ENCODE peak calls at places on chromosomes 13 and 19, in five cellular contexts. M, O, T, H and R are unnamed samples.

GRCh38 chr13:113491418-113491883 is 940 bp upstream of the DCUN1D2 start:
- DNase-seq in M (peak; percentile 17), T (peak; percentile 7), H (no peak), O (no peak), R (no peak)

GRCh38 chr13:68995972-68996670 is 1111.5 kb upstream of the ATXN8OS start:
- DNase-seq in O (no peak), M (no peak), T (no peak), H (no peak), R (no peak)

GRCh38 chr13:31755803-31756212 is 16.5 kb downstream of the RXFP2 start:
- DNase-seq in O (no peak), M (peak; percentile 35), T (no peak), H (no peak), R (no peak)

GRCh38 chr19:3276341-3276799 is 51.9 kb downstream of the CELF5 start:
- DNase-seq in T (peak; percentile 92), M (no peak), H (no peak), O (peak; percentile 34), R (no peak)

GRCh38 chr13:44759222-44759721 is 183.1 kb upstream of the TSC22D1 start:
- DNase-seq in H (no peak), M (no peak), O (no peak), T (no peak), R (no peak)

GRCh38 chr19:51681286-51681956 is 11.7 kb upstream of the SPACA6 start:
- DNase-seq in H (no peak), O (no peak), M (no peak), T (peak; percentile 80), R (peak; percentile 39)

GRCh38 chr13:67314405-67314804 is 84.3 kb upstream of the PCDH9 start:
- DNase-seq in T (no peak), O (no peak), M (no peak), H (no peak), R (no peak)

GRCh38 chr19:41859213-41859617 is 840 bp upstream of the RPS19 start:
- DNase-seq in H (no peak), T (no peak), O (no peak), M (no peak), R (no peak)

GRCh38 chr19:6997679-6998445 is 23.4 kb downstream of the MBD3L2B start:
- DNase-seq in T (peak; percentile 14), O (no peak), H (no peak), M (no peak), R (no peak)

GRCh38 chr13:21988624-21989023 is 317.8 kb downstream of the FGF9 start:
- DNase-seq in O (no peak), H (no peak), M (no peak), T (no peak), R (no peak)

GRCh38 chr13:98974053-98974452 is 3.8 kb downstream of the DOCK9 start:
- DNase-seq in M (no peak), T (no peak), O (no peak), H (no peak), R (no peak)

GRCh38 chr19:49119411-49120324 is at the start of gene PPFIA3:
- DNase-seq in H (no peak), O (no peak), M (peak; percentile 46), T (peak; percentile 42), R (no peak)

GRCh38 chr19:896434-896833 is 3.1 kb downstream of the RNU6-9 start:
- DNase-seq in H (no peak), M (no peak), T (no peak), O (no peak), R (no peak)

GRCh38 chr19:33444993-33445751 is 71.7 kb downstream of the CEBPG start:
- DNase-seq in H (no peak), O (no peak), T (no peak), M (peak; percentile 7), R (no peak)

GRCh38 chr19:54209058-54209747 is 8.5 kb downstream of the RPS9 start:
- DNase-seq in O (no peak), H (no peak), M (no peak), T (no peak), R (no peak)

GRCh38 chr19:32313866-32314265 is 31.5 kb upstream of the ZNF507 start:
- DNase-seq in H (no peak), T (peak; percentile 61), M (no peak), O (no peak), R (no peak)

GRCh38 chr19:6126335-6126974 is 9.0 kb upstream of the ACSBG2 start:
- DNase-seq in M (peak; percentile 73), T (peak; percentile 84), H (peak; percentile 46), O (no peak), R (peak; percentile 63)

GRCh38 chr13:43285891-43286602 is 262.7 kb downstream of the DNAJC15 start:
- DNase-seq in M (peak; percentile 69), O (no peak), T (peak; percentile 93), H (no peak), R (no peak)

GRCh38 chr13:34165158-34165557 is 347.2 kb downstream of the RFC3 start:
- DNase-seq in O (no peak), T (no peak), H (no peak), M (no peak), R (no peak)

GRCh38 chr13:34164585-34164984 is 346.6 kb downstream of the RFC3 start:
- DNase-seq in O (no peak), M (no peak), H (no peak), T (no peak), R (no peak)

GRCh38 chr13:34161829-34162544 is 344.0 kb downstream of the RFC3 start:
- DNase-seq in H (peak; percentile 28), T (peak; percentile 53), O (no peak), M (peak; percentile 87), R (no peak)

GRCh38 chr13:34159946-34160345 is 342.0 kb downstream of the RFC3 start:
- DNase-seq in T (no peak), O (no peak), H (no peak), M (no peak), R (no peak)

DNA sequence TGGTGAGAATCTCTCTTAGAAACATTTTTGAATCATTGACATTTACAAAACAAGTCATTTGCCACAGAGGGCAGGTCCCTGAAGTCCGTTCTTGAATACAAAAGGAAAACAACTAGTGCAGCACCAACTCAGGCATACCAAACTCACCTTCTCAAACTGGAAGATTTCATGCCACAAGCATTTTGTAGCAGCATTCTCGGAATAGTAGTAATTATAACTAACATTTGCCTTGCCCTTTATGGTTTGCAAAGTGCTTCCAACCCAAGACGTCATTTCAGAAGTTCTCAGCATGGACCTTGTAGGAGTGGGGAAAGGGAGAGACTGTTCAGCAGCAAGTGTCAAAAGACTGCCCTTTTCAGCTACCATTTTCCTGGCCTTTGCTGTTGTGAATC is 344.6 kb downstream of the RFC3 start:
- DNase-seq in T (no peak), H (no peak), O (no peak), M (peak; percentile 67), R (no peak)
- H3K4me3 ChIP-seq in T (no peak overlapping the region), H (peak overlapping the region; percentile 30), O (no peak overlapping the region), M (peak overlapping the region; percentile 0), R (no peak overlapping the region)

GRCh38 chr19:55605207-55605636 is 225 bp upstream of the ZNF865 start:
- DNase-seq in O (peak; percentile 90), M (peak; percentile 97), T (peak; percentile 99), H (peak; percentile 97), R (peak; percentile 95)

GRCh38 chr19:55606471-55606787 is 982 bp downstream of the ZNF865 start:
- DNase-seq in T (no peak), H (no peak), O (no peak), M (no peak), R (no peak)

GRCh38 chr19:55609326-55609725 is 3.9 kb downstream of the ZNF865 start:
- DNase-seq in M (no peak), H (no peak), O (no peak), T (no peak), R (no peak)

GRCh38 chr19:55605637-55606470 is at the start of gene ZNF865:
- DNase-seq in M (peak; percentile 85), O (peak; percentile 34), H (peak; percentile 75), T (peak; percentile 90), R (peak; percentile 73)

GRCh38 chr19:55606817-55607216 is 1.4 kb downstream of the ZNF865 start:
- DNase-seq in H (no peak), T (no peak), O (no peak), M (no peak), R (no peak)
- H3K4me3 ChIP-seq in H (peak overlapping the region; percentile 88), T (peak overlapping the region; percentile 96), O (no peak overlapping the region), M (peak overlapping the region; percentile 93), R (peak overlapping the region; percentile 91)

DNA sequence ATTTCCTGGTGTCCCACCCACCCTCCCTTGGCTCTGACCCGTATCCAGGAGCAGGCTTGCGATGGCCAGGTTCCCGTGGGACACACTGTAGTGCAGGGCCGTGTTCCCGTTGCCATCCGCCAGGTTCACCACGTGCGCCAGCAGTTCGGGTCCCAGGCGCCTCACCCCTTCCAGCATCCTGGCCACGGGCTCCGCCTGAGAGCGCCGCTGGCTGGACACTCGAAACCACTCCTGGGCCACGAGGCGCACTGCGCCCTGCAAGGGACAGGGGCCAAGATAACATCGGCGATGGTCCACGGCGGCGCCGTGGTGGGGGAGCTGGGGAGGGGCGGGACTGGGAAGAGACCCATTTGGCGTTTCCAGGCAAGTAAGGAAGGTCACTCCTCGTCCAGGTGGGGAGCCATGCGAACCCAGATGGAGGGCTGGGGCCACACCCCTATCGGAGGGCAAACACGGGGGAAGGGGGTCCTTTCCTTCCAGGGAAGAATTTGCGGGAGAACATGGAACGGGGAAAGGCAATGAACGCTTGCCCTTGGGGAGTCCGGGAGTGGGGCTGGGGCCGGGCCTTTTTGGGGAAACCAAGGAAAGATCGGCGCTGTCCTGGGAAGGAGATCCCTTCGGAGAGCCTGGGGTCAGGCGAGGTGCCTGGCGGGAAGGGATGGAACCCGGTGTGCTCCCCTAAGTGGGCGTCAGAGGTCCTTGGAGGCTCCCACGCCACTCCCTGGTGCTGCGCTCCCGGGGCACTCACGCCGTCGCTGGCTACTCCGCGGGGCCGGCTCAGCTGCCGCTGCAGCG is 9.9 kb downstream of the KANK3 start:
- DNase-seq in O (no peak), H (no peak), T (no peak), M (no peak), R (no peak)
- H3K4me3 ChIP-seq in O (no peak overlapping the region), H (no peak overlapping the region), T (no peak overlapping the region), M (no peak overlapping the region), R (no peak overlapping the region)

GRCh38 chr13:40970803-40971202 is 48.3 kb downstream of the ELF1 start:
- DNase-seq in M (no peak), O (no peak), H (no peak), T (no peak), R (no peak)

GRCh38 chr13:40966298-40966697 is 52.8 kb downstream of the ELF1 start:
- DNase-seq in H (no peak), O (no peak), M (no peak), T (no peak), R (no peak)

GRCh38 chr13:40971321-40971720 is 47.8 kb downstream of the ELF1 start:
- DNase-seq in H (no peak), M (peak; percentile 16), T (no peak), O (no peak), R (no peak)

GRCh38 chr13:40968416-40969000 is 50.6 kb downstream of the ELF1 start:
- DNase-seq in T (no peak), H (no peak), O (no peak), M (peak; percentile 40), R (no peak)

DNA sequence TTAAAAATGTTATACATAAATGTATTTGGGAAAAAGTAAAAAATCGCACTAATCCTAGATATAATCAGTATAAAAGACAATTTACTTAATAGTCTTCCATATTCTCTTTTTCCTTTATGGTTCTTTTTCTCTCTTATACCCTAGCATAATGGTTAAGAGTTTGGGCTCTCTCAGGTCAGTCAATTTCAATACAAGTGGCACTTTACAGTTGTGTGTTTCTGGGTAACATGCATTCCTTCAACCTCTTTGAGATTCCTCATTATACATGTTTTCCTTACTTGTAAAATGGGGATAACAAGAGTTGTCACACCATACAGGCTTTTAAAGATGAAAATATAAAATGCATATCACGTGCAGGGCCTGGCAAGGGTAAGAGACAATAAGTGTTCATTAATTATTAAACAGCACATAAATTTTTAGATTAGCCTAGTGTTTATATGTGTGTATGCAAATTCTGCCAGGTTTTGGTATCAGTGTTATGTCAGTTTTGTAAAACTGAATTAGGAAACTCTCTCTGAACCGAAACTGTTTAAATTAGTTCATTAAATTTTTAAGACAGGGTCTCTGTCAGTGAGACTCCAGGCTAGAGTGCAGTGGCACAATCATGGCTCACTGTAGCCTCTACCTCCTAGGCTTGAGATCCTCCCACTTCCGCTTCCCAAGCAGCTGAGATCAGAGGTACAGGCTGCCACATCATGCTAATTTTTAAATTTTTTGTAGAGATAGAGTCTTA is 49.8 kb downstream of the ELF1 start:
- DNase-seq in M (no peak), H (no peak), T (no peak), O (no peak), R (no peak)
- H3K4me3 ChIP-seq in M (no peak overlapping the region), H (no peak overlapping the region), T (no peak overlapping the region), O (no peak overlapping the region), R (no peak overlapping the region)